ENCODE peak calls at places on chromosomes 2 and 18, in ten cellular contexts. S is sigmoid colon, W is HepG2, L is K562, Y is stomach, N is suprapubic skin, K is SK-N-SH, T is transverse colon, Z is H1, H is GM12878. G is an unnamed sample.

GRCh38 chr2:134936691-134937090 is 18.1 kb downstream of the CCNT2 start:
- DNase-seq in K (no peak), W (no peak), S (no peak), Y (no peak), L (no peak), N (no peak), T (no peak), Z (no peak), H (no peak), G (no peak)

GRCh38 chr2:71608441-71608840 is 155.1 kb downstream of the DYSF start:
- DNase-seq in Z (no peak), K (no peak), Y (no peak), N (peak; percentile 47), T (no peak), S (no peak), H (no peak), L (no peak), W (no peak), G (peak; percentile 12)

GRCh38 chr2:142140434-142140845 is 9.6 kb upstream of the LRP1B start:
- DNase-seq in K (no peak), L (no peak), N (no peak), Z (no peak), W (peak; percentile 12), S (no peak), Y (no peak), T (no peak), H (no peak), G (no peak)

GRCh38 chr18:57258131-57258777 is 94.1 kb upstream of the ST8SIA3 start:
- DNase-seq in Y (no peak), N (no peak), L (no peak), Z (no peak), S (no peak), W (no peak), H (no peak), T (no peak), K (no peak), G (no peak)

GRCh38 chr2:45030553-45030952 is 21.3 kb upstream of the SIX2 start:
- DNase-seq in Y (no peak), L (no peak), W (no peak), T (no peak), S (no peak), K (no peak), Z (no peak), H (no peak), N (no peak), G (no peak)

GRCh38 chr2:33033524-33034150 is 86.9 kb downstream of the LTBP1 start:
- DNase-seq in H (no peak), K (peak; percentile 39), Z (no peak), W (no peak), L (no peak), Y (no peak), T (no peak), N (no peak), S (no peak), G (no peak)

GRCh38 chr2:20525041-20526035 is 78.5 kb downstream of the RHOB start:
- DNase-seq in N (no peak), S (peak; percentile 89), L (peak; percentile 28), Z (no peak), T (peak; percentile 21), W (peak; percentile 96), Y (peak; percentile 44), H (peak; percentile 76), K (no peak), G (no peak)

GRCh38 chr2:102185347-102185746 is 1.5 kb upstream of the IL1RL2 start:
- DNase-seq in W (no peak), N (no peak), T (no peak), K (no peak), H (no peak), Y (no peak), S (no peak), L (peak; percentile 11), Z (no peak), G (no peak)

GRCh38 chr2:100907832-100908231 is 87.9 kb downstream of the NPAS2 start:
- DNase-seq in L (no peak), K (no peak), H (no peak), W (no peak), T (no peak), S (no peak), N (no peak), Z (no peak), Y (no peak), G (no peak)

GRCh38 chr18:78526923-78527775 is 452.5 kb upstream of the SALL3 start:
- DNase-seq in S (no peak), K (no peak), T (no peak), L (no peak), W (no peak), Z (no peak), Y (no peak), H (no peak), N (no peak), G (no peak)

GRCh38 chr2:69013123-69013836 is at the start of gene ANTXR1:
- DNase-seq in S (peak; percentile 84), N (peak; percentile 79), Y (peak; percentile 34), L (no peak), Z (no peak), H (no peak), W (peak; percentile 45), T (peak; percentile 31), K (peak; percentile 87), G (peak; percentile 40)

GRCh38 chr2:263774-264492 is at the start of gene SH3YL1:
- DNase-seq in N (no peak), W (no peak), K (peak; percentile 61), H (no peak), L (no peak), S (peak; percentile 71), Y (peak; percentile 87), T (peak; percentile 88), Z (no peak), G (peak; percentile 90)

GRCh38 chr18:702957-703659 is 9.3 kb downstream of the ENOSF1 start:
- DNase-seq in L (no peak), N (no peak), K (no peak), H (no peak), Z (no peak), T (no peak), Y (peak; percentile 11), W (peak; percentile 79), S (no peak), G (no peak)

GRCh38 chr2:45184606-45185005 is 175.4 kb upstream of the SIX2 start:
- DNase-seq in L (no peak), H (no peak), T (no peak), K (no peak), N (no peak), W (no peak), S (no peak), Y (no peak), Z (no peak), G (no peak)

GRCh38 chr2:192899466-192899865 is 704.7 kb upstream of the TMEFF2 start:
- DNase-seq in T (no peak), L (no peak), S (no peak), H (no peak), W (no peak), K (no peak), Z (no peak), Y (no peak), N (no peak), G (no peak)
- H3K4me3 ChIP-seq in T (no peak overlapping the region), L (no peak overlapping the region), S (no peak overlapping the region), H (no peak overlapping the region), W (no peak overlapping the region), K (no peak overlapping the region), Z (no peak overlapping the region), Y (no peak overlapping the region), N (no peak overlapping the region), G (no peak overlapping the region)

GRCh38 chr2:120771111-120771555 is 35.5 kb downstream of the GLI2 start:
- DNase-seq in W (no peak), H (no peak), N (no peak), Y (no peak), L (no peak), T (no peak), Z (no peak), S (no peak), K (no peak), G (no peak)

GRCh38 chr2:120772261-120772660 is 36.6 kb downstream of the GLI2 start:
- DNase-seq in K (no peak), H (no peak), Z (no peak), L (no peak), Y (no peak), W (no peak), S (peak; percentile 47), N (no peak), T (no peak), G (no peak)

GRCh38 chr2:120770176-120770575 is 34.5 kb downstream of the GLI2 start:
- DNase-seq in Z (no peak), N (no peak), H (no peak), K (no peak), L (no peak), T (no peak), S (peak; percentile 45), Y (no peak), W (no peak), G (no peak)

GRCh38 chr2:120770641-120771040 is 35.0 kb downstream of the GLI2 start:
- DNase-seq in W (no peak), Y (no peak), L (no peak), K (no peak), H (no peak), S (peak; percentile 54), T (no peak), N (no peak), Z (no peak), G (no peak)

GRCh38 chr2:120771556-120772208 is 36.0 kb downstream of the GLI2 start:
- DNase-seq in Z (no peak), W (no peak), K (no peak), L (no peak), N (no peak), Y (no peak), S (peak; percentile 87), H (no peak), T (peak; percentile 32), G (no peak)
- TF ChIP-seq EP300 in Z (no peak), W (no peak), K (no peak), L (no peak), N (no peak), Y (no peak), S (no peak), H (no peak), T (no peak), G (no peak)

DNA sequence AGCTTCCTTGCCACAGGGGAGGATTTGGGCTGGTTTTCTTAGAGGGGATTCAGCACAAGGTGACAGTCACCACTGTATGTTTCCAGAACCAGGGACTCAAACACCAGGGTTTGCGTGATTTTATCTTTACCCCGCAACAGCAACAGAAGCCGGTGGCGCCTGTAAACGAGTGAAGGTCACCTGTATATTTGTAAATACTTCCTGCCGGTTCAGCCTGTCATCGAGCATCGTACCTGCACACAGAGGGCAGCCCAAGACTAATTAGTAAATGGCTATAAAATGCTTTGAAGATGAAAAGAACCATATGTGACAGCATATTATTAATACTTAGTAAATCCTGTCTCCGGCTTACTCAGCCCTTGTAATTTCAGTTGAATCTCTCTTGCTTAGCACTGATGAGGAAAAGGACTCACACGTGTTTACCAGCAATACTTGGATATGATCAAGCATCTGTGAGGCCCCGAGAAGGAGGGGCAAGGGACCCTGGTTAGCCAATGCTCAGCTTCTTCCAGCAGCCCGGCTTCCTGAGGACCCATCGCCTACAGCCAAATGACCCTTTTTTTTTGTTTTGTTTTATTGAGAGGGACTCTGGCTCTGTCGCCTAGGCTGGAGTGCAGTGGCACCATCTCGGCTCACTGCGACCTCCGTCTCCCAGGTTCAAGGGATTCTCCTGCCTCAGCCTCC is 51.3 kb upstream of the FOSL2 start:
- DNase-seq in N (no peak), W (no peak), H (no peak), S (peak; percentile 59), Z (no peak), Y (no peak), L (no peak), K (no peak), T (no peak), G (no peak)
- TF ChIP-seq POLR2AphosphoS5 in N (no peak), W (no peak), H (no peak), S (no peak), Z (no peak), Y (no peak), L (no peak), K (no peak), T (no peak), G (no peak)

GRCh38 chr18:22172594-22173049 is 3.2 kb downstream of the GATA6 start:
- DNase-seq in N (no peak), S (no peak), T (no peak), L (no peak), W (no peak), K (no peak), Y (no peak), H (no peak), Z (no peak), G (no peak)
- H3K4me3 ChIP-seq in N (peak overlapping the region; percentile 71), S (peak overlapping the region; percentile 76), T (peak overlapping the region; percentile 77), L (no peak overlapping the region), W (no peak overlapping the region), K (no peak overlapping the region), Y (peak overlapping the region; percentile 67), H (no peak overlapping the region), Z (no peak overlapping the region), G (peak overlapping the region; percentile 73)

G was measured in upper lobe of left lung.